ENCODE peak calls at places on chromosomes 4 and X, in seven cellular contexts. G is pancreas; O is naive thymus-derived CD4-positive, alpha-beta T cell; I is PC-3; N is GM23248; B is mesenchymal stem cell; V is right lobe of liver. T is an unnamed sample. For H3K27me3 and H3K4me1, the result is how much of the 10 kb centered on the place peaks cover.

GRCh38 chr4:10832989-10833635 is 148.5 kb upstream of the CLNK start:
- DNase-seq in G (no peak), O (no peak), I (no peak), N (no peak), B (no peak), V (no peak), T (no peak)

GRCh38 chrX:16712116-16712824 is at the start of gene CTPS2:
- DNase-seq in G (peak), O (peak), I (peak), N (peak), B (peak), V (peak), T (peak)

GRCh38 chr4:31557444-31557843 is 837.3 kb downstream of the PCDH7 start:
- DNase-seq in G (no peak), O (no peak), I (no peak), N (no peak), B (no peak), V (no peak), T (no peak)

GRCh38 chr4:30614771-30615170 is 105.4 kb upstream of the PCDH7 start:
- DNase-seq in G (no peak), O (no peak), I (no peak), N (no peak), B (no peak), V (no peak), T (no peak)

GRCh38 chr4:152357206-152357605 is 178.7 kb downstream of the FBXW7 start:
- DNase-seq in G (no peak), O (no peak), I (no peak), N (peak), B (peak), V (no peak), T (no peak)

GRCh38 chr4:48660347-48660746 is 119.7 kb downstream of the FRYL start:
- DNase-seq in G (no peak), O (no peak), I (no peak), N (no peak), B (no peak), V (no peak), T (no peak)

GRCh38 chr4:152325831-152326230 is 210.1 kb downstream of the FBXW7 start:
- DNase-seq in G (no peak), O (no peak), I (peak), N (no peak), B (no peak), V (no peak), T (no peak)

GRCh38 chrX:72126048-72126415 is 5.7 kb downstream of the RTL5 start:
- DNase-seq in G (no peak), O (no peak), I (no peak), N (no peak), B (no peak), V (no peak), T (peak)

GRCh38 chrX:38929966-38930421 is 128.7 kb downstream of the MID1IP1 start:
- DNase-seq in G (no peak), O (no peak), I (peak), N (peak), B (peak), V (no peak), T (no peak)

GRCh38 chr4:152039085-152039484 is 278.3 kb upstream of the GATB start:
- DNase-seq in G (no peak), O (no peak), I (peak), N (no peak), B (peak), V (no peak), T (peak)

GRCh38 chr4:42646999-42647541 is 9.8 kb downstream of the ATP8A1 start:
- DNase-seq in G (no peak), O (no peak), I (no peak), N (no peak), B (no peak), V (no peak), T (no peak)

GRCh38 chrX:131059231-131059630 is 1.1 kb downstream of the ARHGAP36 start:
- DNase-seq in G (no peak), O (no peak), I (no peak), N (no peak), B (no peak), V (no peak), T (no peak)

GRCh38 chr4:37763831-37764230 is 62.7 kb upstream of the PGM2 start:
- DNase-seq in G (no peak), O (no peak), I (no peak), N (no peak), B (peak), V (no peak), T (no peak)

GRCh38 chrX:15269618-15270521 is at the start of gene ASB9:
- DNase-seq in G (peak), O (peak), I (peak), N (peak), B (peak), V (peak), T (peak)

GRCh38 chr4:118769152-118769551 is 66.8 kb downstream of the SEC24D start:
- DNase-seq in G (no peak), O (no peak), I (no peak), N (no peak), B (no peak), V (no peak), T (no peak)

GRCh38 chrX:25650216-25650615 is 487.9 kb upstream of the MAGEB18 start:
- DNase-seq in G (no peak), O (no peak), I (no peak), N (no peak), B (no peak), V (no peak), T (no peak)

GRCh38 chr4:108044951-108045686 is 55.4 kb downstream of the HADH start:
- DNase-seq in G (no peak), O (no peak), I (peak), N (peak), B (no peak), V (no peak), T (no peak)

GRCh38 chr4:97984545-97985131 is 158.6 kb downstream of the STPG2 start:
- DNase-seq in G (no peak), O (no peak), I (peak), N (peak), B (no peak), V (no peak), T (no peak)

GRCh38 chrX:130645955-130646583 is 244.3 kb downstream of the RBMX2 start:
- DNase-seq in G (no peak), O (no peak), I (no peak), N (no peak), B (no peak), V (peak), T (peak)

GRCh38 chrX:111182938-111183337 is 86.9 kb downstream of the PAK3 start:
- DNase-seq in G (no peak), O (no peak), I (no peak), N (no peak), B (no peak), V (no peak), T (no peak)

GRCh38 chrX:105564536-105564935 is 257.8 kb upstream of the NRK start:
- DNase-seq in G (no peak), O (no peak), I (peak), N (no peak), B (peak), V (no peak), T (peak)

GRCh38 chr4:24583451-24584174 is 741 bp downstream of the DHX15 start:
- DNase-seq in G (peak), O (peak), I (peak), N (peak), B (peak), V (peak), T (peak)

GRCh38 chr4:127400736-127401346 is 231.9 kb upstream of the INTU start:
- DNase-seq in G (peak), O (no peak), I (peak), N (peak), B (peak), V (peak), T (peak)

GRCh38 chr4:152308925-152309324 is 227.0 kb downstream of the FBXW7 start:
- DNase-seq in G (no peak), O (no peak), I (peak), N (no peak), B (no peak), V (no peak), T (no peak)

GRCh38 chrX:139724626-139725025 is 16.7 kb upstream of the MCF2 start:
- DNase-seq in G (no peak), O (no peak), I (no peak), N (no peak), B (no peak), V (no peak), T (no peak)

GRCh38 chrX:103631145-103631544 is 2.4 kb downstream of the TCEAL1 start:
- DNase-seq in G (no peak), O (no peak), I (no peak), N (no peak), B (no peak), V (no peak), T (no peak)

GRCh38 chr4:169270810-169271691 is at the start of gene SH3RF1:
- DNase-seq in G (peak), O (peak), I (peak), N (peak), B (peak), V (peak), T (peak)

GRCh38 chr4:75598390-75598789 is 31.9 kb downstream of the CDKL2 start:
- DNase-seq in G (no peak), O (no peak), I (peak), N (peak), B (peak), V (no peak), T (no peak)

GRCh38 chr4:112514079-112514448 is 1.9 kb downstream of the NEUROG2 start:
- DNase-seq in G (no peak), O (no peak), I (no peak), N (no peak), B (no peak), V (no peak), T (no peak)
- H3K27me3 ChIP-seq in G (under half), O (under half), I (half or more), N (half or more), B (half or more), V (under half), T (half or more)

GRCh38 chrX:28609917-28610613 is 22.8 kb downstream of the IL1RAPL1 start:
- DNase-seq in G (no peak), O (no peak), I (peak), N (no peak), B (no peak), V (peak), T (peak)
- H3K4me1 ChIP-seq in G (under half), O (under half), I (under half), N (under half), B (under half), V (under half), T (under half)

DNA sequence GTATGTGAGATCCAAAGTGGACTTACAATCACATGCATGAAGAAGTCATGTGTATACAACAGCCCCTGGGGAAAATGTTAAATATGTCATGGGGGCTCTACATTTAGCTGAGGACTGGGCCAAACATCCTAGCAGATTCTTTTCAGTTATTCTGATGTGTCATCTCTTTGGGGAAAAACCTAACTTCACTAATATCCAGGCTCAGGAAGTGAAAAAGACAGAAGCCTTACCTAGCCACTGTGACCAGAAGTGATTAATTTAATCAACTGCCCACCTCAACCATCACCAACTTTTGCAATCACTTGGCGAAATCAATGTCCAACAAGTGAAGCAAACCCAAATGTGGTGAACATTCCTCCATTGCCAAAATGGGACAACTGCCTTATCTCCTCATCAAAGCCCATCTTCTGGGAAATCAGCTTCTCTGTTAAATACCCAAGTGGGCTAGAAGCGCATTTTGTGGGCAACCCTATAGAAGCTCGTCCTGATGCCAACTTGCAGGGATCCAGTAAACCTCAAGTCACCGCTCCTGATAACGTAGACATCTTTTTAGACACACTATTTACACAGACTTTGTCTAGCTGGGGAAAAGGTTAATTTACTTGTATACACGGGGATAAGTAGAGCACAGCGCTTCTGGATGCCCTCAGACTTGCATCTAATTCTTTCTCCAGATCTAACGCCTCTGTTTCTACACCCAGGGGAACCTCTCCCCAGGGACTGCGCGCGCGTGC is 1.4 kb upstream of the HHIP start:
- DNase-seq in G (no peak), O (no peak), I (no peak), N (no peak), B (no peak), V (no peak), T (no peak)
- H3K4me3 ChIP-seq in G (no peak), O (no peak), I (no peak), N (no peak), B (peak), V (no peak), T (no peak)

GRCh38 chr4:1000686-1001260 is 7.6 kb upstream of the SLC26A1 start:
- DNase-seq in G (no peak), O (no peak), I (no peak), N (no peak), B (no peak), V (no peak), T (no peak)
- H3K27me3 ChIP-seq in G (under half), O (under half), I (under half), N (under half), B (half or more), V (under half), T (half or more)

GRCh38 chr4:102639602-102640001 is 121.2 kb downstream of the MANBA start:
- DNase-seq in G (no peak), O (peak), I (no peak), N (no peak), B (no peak), V (no peak), T (no peak)

GRCh38 chr4:102633100-102633499 is 127.7 kb downstream of the MANBA start:
- DNase-seq in G (no peak), O (no peak), I (no peak), N (no peak), B (no peak), V (peak), T (no peak)

GRCh38 chr4:102640669-102641068 is 120.1 kb downstream of the MANBA start:
- DNase-seq in G (no peak), O (no peak), I (peak), N (peak), B (peak), V (no peak), T (no peak)

GRCh38 chr4:102638621-102639020 is 122.1 kb downstream of the MANBA start:
- DNase-seq in G (no peak), O (no peak), I (no peak), N (no peak), B (no peak), V (no peak), T (no peak)

DNA sequence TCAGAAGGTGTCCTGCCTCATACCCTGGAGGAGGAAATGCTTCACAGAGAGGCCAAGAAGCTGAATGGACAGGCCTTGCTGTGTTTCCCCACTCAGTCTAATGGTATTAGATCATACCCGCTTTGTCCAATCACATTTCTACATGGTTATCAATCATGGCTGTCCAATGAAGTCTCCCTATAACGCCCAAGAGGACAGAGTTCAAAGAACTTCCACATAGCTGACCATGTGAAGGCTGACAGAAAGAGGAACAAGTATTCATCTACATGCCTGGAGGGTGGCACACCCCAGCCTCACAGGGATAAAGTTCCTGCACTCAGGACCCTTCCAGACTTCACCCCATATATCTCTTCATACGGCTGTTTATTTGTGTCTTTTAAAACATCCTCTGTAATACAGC is 123.4 kb downstream of the MANBA start:
- DNase-seq in G (no peak), O (no peak), I (no peak), N (no peak), B (no peak), V (no peak), T (no peak)
- H3K4me1 ChIP-seq in G (under half), O (under half), I (under half), N (under half), B (under half), V (under half), T (under half)

DNA sequence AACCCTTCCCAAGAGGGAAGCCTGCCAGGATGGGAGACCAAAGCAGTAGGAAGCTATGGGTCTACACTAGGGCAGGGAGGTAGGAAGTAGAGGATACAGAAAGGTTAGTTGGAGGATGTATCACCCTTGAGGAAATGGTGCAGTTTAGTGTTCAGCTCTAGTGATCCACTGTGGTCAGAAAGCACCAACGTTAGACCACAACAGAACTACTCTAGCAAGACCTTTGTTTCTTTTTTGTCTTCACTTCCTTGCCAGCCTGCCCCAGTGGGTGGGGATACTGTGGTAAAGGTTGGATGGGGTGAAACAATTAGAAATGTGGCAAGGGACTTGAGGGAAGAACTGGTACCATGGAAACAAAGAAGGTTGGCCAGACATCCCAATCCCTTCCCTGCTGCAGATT is 83.3 kb downstream of the DDIT4L start:
- DNase-seq in G (no peak), O (peak), I (no peak), N (no peak), B (no peak), V (no peak), T (no peak)
- H3K4me3 ChIP-seq in G (no peak), O (no peak), I (no peak), N (no peak), B (no peak), V (no peak), T (no peak)

GRCh38 chr4:8324640-8325239 is 55.2 kb downstream of the HTRA3 start:
- DNase-seq in G (no peak), O (no peak), I (peak), N (peak), B (no peak), V (peak), T (no peak)
- H3K27me3 ChIP-seq in G (under half), O (under half), I (under half), N (under half), B (under half), V (under half), T (under half)